ENCODE peak calls at places on chromosomes 6 and 20, in four cellular contexts. B, T, A and L are unnamed samples.

GRCh38 chr6:114142256-114142655 is 171.3 kb upstream of the HDAC2 start:
- DNase-seq in B (no peak), T (no peak), A (no peak), L (no peak)

GRCh38 chr20:40893610-40894242 is 134.9 kb upstream of the TOP1 start:
- DNase-seq in B (no peak), T (no peak), A (peak), L (no peak)

GRCh38 chr6:139533573-139534471 is 159.4 kb upstream of the CITED2 start:
- DNase-seq in B (peak), T (peak), A (peak), L (peak)

GRCh38 chr20:58330692-58331091 is 21.2 kb downstream of the RAB22A start:
- DNase-seq in B (peak), T (peak), A (peak), L (peak)

GRCh38 chr6:145704153-145704781 is 31.1 kb downstream of the EPM2A start:
- DNase-seq in B (peak), T (peak), A (peak), L (peak)

GRCh38 chr6:165630544-165630953 is 32.5 kb downstream of the PDE10A start:
- DNase-seq in B (no peak), T (no peak), A (no peak), L (no peak)

GRCh38 chr6:33492093-33492492 is 37.7 kb downstream of the ZBTB9 start:
- DNase-seq in B (no peak), T (no peak), A (no peak), L (no peak)

GRCh38 chr20:25065625-25066338 is 7.8 kb upstream of the ACSS1 start:
- DNase-seq in B (peak), T (peak), A (peak), L (peak)

GRCh38 chr20:59827138-59828056 is 106.0 kb downstream of the SYCP2 start:
- DNase-seq in B (no peak), T (no peak), A (no peak), L (no peak)

GRCh38 chr20:56414842-56415765 is 3.0 kb downstream of the CASS4 start:
- DNase-seq in B (peak), T (peak), A (peak), L (peak)

GRCh38 chr20:20211274-20211987 is 156.5 kb upstream of the INSM1 start:
- DNase-seq in B (no peak), T (no peak), A (no peak), L (no peak)

GRCh38 chr6:11756292-11756691 is 22.3 kb downstream of the ADTRP start:
- DNase-seq in B (no peak), T (no peak), A (no peak), L (no peak)

GRCh38 chr6:37096025-37096424 is 73.9 kb upstream of the PIM1 start:
- DNase-seq in B (no peak), T (no peak), A (no peak), L (no peak)

GRCh38 chr20:37276494-37277252 is 12.8 kb upstream of the MANBAL start:
- DNase-seq in B (peak), T (peak), A (peak), L (peak)

GRCh38 chr6:44932651-44933091 is 395.5 kb upstream of the RUNX2 start:
- DNase-seq in B (no peak), T (no peak), A (no peak), L (no peak)

GRCh38 chr20:58587467-58587866 is 63.6 kb upstream of the STX16 start:
- DNase-seq in B (no peak), T (no peak), A (no peak), L (no peak)

GRCh38 chr6:31125586-31126363 is 5.5 kb upstream of the CDSN start:
- DNase-seq in B (peak), T (peak), A (no peak), L (peak)

GRCh38 chr6:4208158-4208557 is 72.8 kb upstream of the ECI2 start:
- DNase-seq in B (peak), T (no peak), A (no peak), L (no peak)

GRCh38 chr20:17680836-17681740 is 954 bp downstream of the RRBP1 start:
- DNase-seq in B (peak), T (peak), A (peak), L (peak)

GRCh38 chr20:25036331-25036936 is 21.5 kb downstream of the ACSS1 start:
- DNase-seq in B (no peak), T (no peak), A (no peak), L (no peak)

GRCh38 chr6:10463491-10464481 is 48.9 kb upstream of the TFAP2A start:
- DNase-seq in B (no peak), T (no peak), A (no peak), L (no peak)

GRCh38 chr6:18307006-18307405 is 42.7 kb upstream of the DEK start:
- DNase-seq in B (peak), T (peak), A (no peak), L (no peak)

GRCh38 chr6:167676666-167677421 is 149.9 kb upstream of the AFDN start:
- DNase-seq in B (no peak), T (peak), A (no peak), L (no peak)

GRCh38 chr20:52959125-52959524 is 13.0 kb upstream of the TSHZ2 start:
- DNase-seq in B (no peak), T (no peak), A (peak), L (no peak)

GRCh38 chr6:151452750-151453427 is 963 bp upstream of the RMND1 start:
- DNase-seq in B (peak), T (peak), A (peak), L (peak)

GRCh38 chr20:47708953-47709833 is 76.1 kb downstream of the SULF2 start:
- DNase-seq in B (no peak), T (no peak), A (no peak), L (no peak)

GRCh38 chr6:170114956-170115855 is 175.7 kb downstream of the DLL1 start:
- DNase-seq in B (no peak), T (peak), A (no peak), L (peak)

GRCh38 chr6:109296971-109297372 is 85.3 kb downstream of the CD164 start:
- DNase-seq in B (no peak), T (no peak), A (no peak), L (no peak)

GRCh38 chr20:34998331-34998950 is 42.8 kb downstream of the MYH7B start:
- DNase-seq in B (no peak), T (no peak), A (no peak), L (no peak)
- TF ChIP-seq CTCF in B (no peak), T (no peak), A (no peak), L (no peak)

DNA sequence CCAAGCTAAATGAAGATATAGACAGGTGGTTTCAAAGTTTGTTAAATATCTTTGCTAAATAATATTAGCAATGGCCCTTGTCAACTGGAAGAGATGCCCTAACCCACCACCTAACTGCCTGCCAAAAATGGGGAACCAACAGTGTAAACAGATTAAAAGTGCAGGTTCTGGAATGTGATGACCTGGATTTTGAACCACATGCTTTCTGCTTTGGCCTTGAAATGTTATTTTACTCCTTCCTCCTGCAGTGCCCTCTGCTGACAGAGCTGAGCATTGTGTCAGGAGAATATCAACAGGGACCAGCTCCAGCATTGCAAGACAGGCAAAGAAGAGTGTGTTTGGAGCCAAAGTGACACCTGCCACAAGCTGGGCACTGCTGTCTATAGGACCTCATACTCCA is 226.6 kb downstream of the MYLK4 start:
- DNase-seq in B (no peak), T (no peak), A (no peak), L (no peak)
- TF ChIP-seq CTCF in B (peak), T (peak), A (no peak), L (peak)

GRCh38 chr6:98775205-98775604 is 59.2 kb upstream of the POU3F2 start:
- DNase-seq in B (no peak), T (no peak), A (no peak), L (no peak)
- TF ChIP-seq CTCF in B (no peak), T (no peak), A (no peak), L (no peak)

GRCh38 chr6:81105998-81106397 is 646.5 kb downstream of the TENT5A start:
- DNase-seq in B (peak), T (no peak), A (no peak), L (no peak)
- TF ChIP-seq CTCF in B (peak), T (peak), A (no peak), L (no peak)